ENCODE peak calls at places on chromosomes 3 and 15, in seven cellular contexts. I, W, S, U, R, V and Q are unnamed samples.

GRCh38 chr15:95182081-95182480 is 950.7 kb downstream of the MCTP2 start:
- DNase-seq in I (no peak), W (no peak), S (no peak), U (no peak), R (no peak), V (no peak), Q (no peak)

GRCh38 chr3:46677096-46677702 is 16.3 kb downstream of the ALS2CL start:
- DNase-seq in I (no peak), W (no peak), S (no peak), U (no peak), R (no peak), V (peak), Q (peak)

GRCh38 chr3:12934431-12934830 is 93.1 kb upstream of the RPL32 start:
- DNase-seq in I (no peak), W (no peak), S (peak), U (no peak), R (peak), V (no peak), Q (peak)

GRCh38 chr3:62833538-62833937 is 41.7 kb downstream of the CADPS start:
- DNase-seq in I (no peak), W (peak), S (peak), U (peak), R (no peak), V (no peak), Q (peak)

GRCh38 chr15:51492528-51492927 is 130.0 kb downstream of the DMXL2 start:
- DNase-seq in I (no peak), W (no peak), S (no peak), U (peak), R (no peak), V (no peak), Q (no peak)

GRCh38 chr3:52784931-52785590 is 7.7 kb downstream of the ITIH1 start:
- DNase-seq in I (no peak), W (no peak), S (no peak), U (no peak), R (no peak), V (no peak), Q (no peak)

GRCh38 chr15:64686130-64686735 is 89.2 kb downstream of the RBPMS2 start:
- DNase-seq in I (peak), W (peak), S (peak), U (peak), R (peak), V (no peak), Q (peak)

GRCh38 chr15:101537681-101538080 is 48.2 kb upstream of the PCSK6 start:
- DNase-seq in I (no peak), W (no peak), S (no peak), U (no peak), R (no peak), V (no peak), Q (no peak)

GRCh38 chr3:114877378-114878118 is 269.5 kb downstream of the ZBTB20 start:
- DNase-seq in I (no peak), W (no peak), S (no peak), U (no peak), R (no peak), V (no peak), Q (no peak)

GRCh38 chr3:65526656-65527055 is 512.1 kb downstream of the MAGI1 start:
- DNase-seq in I (no peak), W (no peak), S (no peak), U (no peak), R (no peak), V (no peak), Q (no peak)

GRCh38 chr3:152100491-152101086 is 168.1 kb upstream of the MBNL1 start:
- DNase-seq in I (no peak), W (peak), S (no peak), U (peak), R (no peak), V (no peak), Q (no peak)

GRCh38 chr15:59005579-59005978 is 18.1 kb downstream of the RNF111 start:
- DNase-seq in I (no peak), W (no peak), S (no peak), U (no peak), R (no peak), V (no peak), Q (no peak)

GRCh38 chr15:26758079-26758478 is 14.8 kb downstream of the GABRB3 start:
- DNase-seq in I (no peak), W (no peak), S (no peak), U (no peak), R (no peak), V (no peak), Q (no peak)

GRCh38 chr3:82462977-82463376 is 701.5 kb upstream of the GBE1 start:
- DNase-seq in I (no peak), W (peak), S (no peak), U (peak), R (no peak), V (no peak), Q (no peak)

GRCh38 chr3:56484525-56485024 is 16.3 kb upstream of the ERC2 start:
- DNase-seq in I (no peak), W (no peak), S (no peak), U (no peak), R (no peak), V (no peak), Q (no peak)

DNA sequence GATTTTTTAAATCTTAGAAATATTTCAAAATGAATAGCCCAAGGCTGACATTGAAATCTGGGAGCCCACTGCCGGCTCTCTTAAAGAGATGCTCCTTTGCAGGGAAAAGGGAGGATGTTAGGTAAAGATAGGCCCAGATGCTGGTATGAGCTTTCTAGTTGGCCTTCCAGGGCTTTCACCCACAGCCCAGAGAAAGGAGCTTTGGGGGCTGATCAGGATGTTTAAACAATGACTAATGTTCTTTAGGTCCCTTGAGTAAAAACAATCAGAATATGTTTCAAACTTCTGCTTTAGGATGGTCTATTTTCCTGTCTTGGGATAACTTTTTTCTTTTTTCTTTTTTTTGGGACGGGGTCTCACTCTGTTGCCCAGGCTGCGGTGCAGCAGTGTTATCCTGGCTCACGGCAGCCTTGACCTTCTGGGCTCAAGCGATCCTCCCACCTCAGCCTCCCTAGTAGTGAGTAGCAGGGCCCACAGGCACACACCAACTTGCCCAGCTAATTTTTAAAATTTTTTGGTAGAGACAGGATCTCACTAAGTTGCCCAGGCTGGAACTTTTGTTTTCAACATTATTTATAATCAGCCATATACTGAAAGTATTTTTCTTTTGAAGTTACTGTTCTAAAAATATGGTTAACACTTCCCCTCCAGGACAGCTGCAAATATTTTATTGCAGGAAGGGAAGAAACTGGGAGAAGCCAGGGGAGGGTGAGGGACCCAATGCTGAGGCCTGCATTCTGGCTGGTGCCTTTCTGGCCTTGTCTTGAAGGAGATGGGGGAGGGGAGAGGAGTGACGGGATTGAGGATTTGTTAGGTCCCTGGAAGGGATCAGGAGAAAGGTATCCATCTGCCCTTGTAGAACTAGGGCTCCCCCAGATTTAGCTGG is 70.1 kb downstream of the TRAK1 start:
- DNase-seq in I (peak), W (no peak), S (no peak), U (no peak), R (peak), V (no peak), Q (peak)
- H3K4me3 ChIP-seq in I (peak), W (no peak), S (no peak), U (peak), R (no peak), V (peak), Q (no peak)

DNA sequence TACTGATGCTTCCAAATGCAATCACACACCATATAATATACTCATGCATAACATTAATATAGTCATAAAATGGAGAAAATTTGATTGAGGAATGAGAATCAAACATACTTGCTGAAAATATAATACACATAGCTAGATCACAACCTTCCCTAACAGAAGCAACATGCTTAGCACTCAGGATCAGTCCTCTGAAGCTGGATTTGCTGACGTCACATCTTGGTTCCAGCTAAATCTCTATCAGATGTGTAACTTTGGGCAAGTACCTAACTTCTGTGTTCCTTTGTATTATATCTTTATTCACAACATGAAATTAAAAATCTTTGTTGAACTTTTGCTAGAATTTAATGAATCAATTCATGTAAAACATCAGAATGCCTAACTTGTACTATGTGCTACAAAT is 263.5 kb downstream of the ZNF385D start:
- DNase-seq in I (no peak), W (no peak), S (no peak), U (no peak), R (no peak), V (no peak), Q (no peak)
- TF ChIP-seq CTCF in I (no peak), W (no peak), S (no peak), U (no peak), R (no peak), V (no peak), Q (no peak)

GRCh38 chr3:101133638-101134037 is 140.4 kb upstream of the ABI3BP start:
- DNase-seq in I (no peak), W (peak), S (no peak), U (no peak), R (peak), V (no peak), Q (no peak)
- H3K4me3 ChIP-seq in I (no peak), W (no peak), S (no peak), U (no peak), R (no peak), V (no peak), Q (no peak)

DNA sequence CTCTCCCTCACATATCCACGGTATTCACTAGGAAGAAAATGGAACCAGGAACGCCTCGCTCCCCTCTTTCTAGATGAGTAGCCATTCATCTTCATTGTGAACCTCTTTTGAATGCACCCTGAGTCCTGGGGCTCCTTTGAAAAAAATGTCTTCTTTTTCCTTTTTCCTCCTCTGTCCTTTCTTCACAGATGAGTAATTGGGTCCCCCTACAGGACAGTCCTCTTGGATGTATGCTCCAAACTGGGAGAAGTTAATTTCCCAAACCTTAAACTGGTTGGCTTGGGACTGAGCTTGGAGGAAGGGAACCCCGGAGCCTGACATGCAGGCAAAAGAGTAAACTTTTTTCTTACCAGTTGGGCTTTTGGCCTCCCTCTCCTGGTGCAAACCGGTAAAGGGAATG is 108.8 kb downstream of the DPH6 start:
- DNase-seq in I (peak), W (no peak), S (no peak), U (no peak), R (no peak), V (no peak), Q (peak)
- TF ChIP-seq CTCF in I (peak), W (no peak), S (peak), U (peak), R (peak), V (no peak), Q (peak)